ENCODE peak calls at places on chromosome 1, in seven cellular contexts. W is AML-193, D is NCI-H1105 treated with DMSO at 0.1 percent for 48 hours, N is astrocyte of the spinal cord, R is tibial nerve, Y is HT1080, G is AG20443. Q is an unnamed sample.

GRCh38 chr1:2038229-2038628 is 12.0 kb upstream of the PRKCZ start:
- DNase-seq in W (no peak), D (no peak), N (no peak), R (no peak), Y (no peak), G (no peak), Q (no peak)

GRCh38 chr1:53949023-53949611 is 3.0 kb downstream of the LRRC42 start:
- DNase-seq in W (peak), D (peak), N (peak), R (no peak), Y (peak), G (peak), Q (no peak)

GRCh38 chr1:147843486-147843885 is 59.1 kb upstream of the GJA8 start:
- DNase-seq in W (no peak), D (no peak), N (no peak), R (no peak), Y (no peak), G (no peak), Q (no peak)

GRCh38 chr1:18182518-18183160 is 75.0 kb downstream of the IGSF21 start:
- DNase-seq in W (no peak), D (no peak), N (no peak), R (no peak), Y (no peak), G (no peak), Q (no peak)

GRCh38 chr1:44588551-44588950 is 85.7 kb downstream of the TMEM53 start:
- DNase-seq in W (no peak), D (no peak), N (no peak), R (no peak), Y (no peak), G (no peak), Q (no peak)

GRCh38 chr1:30887485-30888315 is 20.9 kb downstream of the SDC3 start:
- DNase-seq in W (no peak), D (no peak), N (peak), R (no peak), Y (peak), G (peak), Q (no peak)

GRCh38 chr1:186102559-186103148 is 272.4 kb downstream of the TPR start:
- DNase-seq in W (no peak), D (no peak), N (peak), R (no peak), Y (peak), G (peak), Q (no peak)

GRCh38 chr1:43587001-43587400 is 56.3 kb downstream of the PTPRF start:
- DNase-seq in W (no peak), D (no peak), N (no peak), R (no peak), Y (no peak), G (no peak), Q (no peak)

GRCh38 chr1:14300991-14301703 is 297.3 kb upstream of the KAZN start:
- DNase-seq in W (no peak), D (no peak), N (no peak), R (no peak), Y (no peak), G (no peak), Q (no peak)

GRCh38 chr1:11357291-11357690 is 84.3 kb downstream of the UBIAD1 start:
- DNase-seq in W (no peak), D (no peak), N (no peak), R (no peak), Y (no peak), G (no peak), Q (no peak)

GRCh38 chr1:84758968-84759491 is 68.8 kb upstream of the SSX2IP start:
- DNase-seq in W (no peak), D (peak), N (no peak), R (peak), Y (no peak), G (peak), Q (no peak)

GRCh38 chr1:41483960-41484844 is at the start of gene EDN2:
- DNase-seq in W (no peak), D (peak), N (no peak), R (no peak), Y (no peak), G (no peak), Q (peak)

GRCh38 chr1:65041014-65041413 is 74.7 kb upstream of the JAK1 start:
- DNase-seq in W (no peak), D (no peak), N (no peak), R (no peak), Y (no peak), G (no peak), Q (no peak)

GRCh38 chr1:50873458-50874187 is 86.4 kb downstream of the FAF1 start:
- DNase-seq in W (peak), D (peak), N (peak), R (peak), Y (peak), G (peak), Q (no peak)

GRCh38 chr1:10242135-10242534 is 31.8 kb downstream of the KIF1B start:
- DNase-seq in W (no peak), D (no peak), N (no peak), R (no peak), Y (no peak), G (no peak), Q (no peak)

GRCh38 chr1:223711838-223712183 is 528 bp upstream of the CAPN2 start:
- DNase-seq in W (no peak), D (no peak), N (no peak), R (no peak), Y (no peak), G (no peak), Q (no peak)

GRCh38 chr1:201791051-201791774 is 37.7 kb upstream of the IPO9 start:
- DNase-seq in W (no peak), D (no peak), N (no peak), R (no peak), Y (no peak), G (no peak), Q (no peak)

GRCh38 chr1:232568331-232568852 is 61.5 kb downstream of the SIPA1L2 start:
- DNase-seq in W (no peak), D (peak), N (no peak), R (no peak), Y (no peak), G (peak), Q (no peak)

Q was measured in 8988T.